ENCODE peak calls at places on chromosomes 13 and 19, in six cellular contexts. E, W, N, G, J and T are unnamed samples.

GRCh38 chr13:44106231-44107152 is 226.8 kb downstream of the LACC1 start:
- DNase-seq in E (no peak), W (no peak), N (no peak), G (peak; percentile 47), J (no peak), T (no peak)

GRCh38 chr19:48878219-48879024 is 6.2 kb downstream of the PPP1R15A start:
- DNase-seq in E (no peak), W (no peak), N (peak; percentile 41), G (no peak), J (peak; percentile 54), T (no peak)

GRCh38 chr13:90443268-90443667 is 904.2 kb upstream of the MIR17HG start:
- DNase-seq in E (no peak), W (no peak), N (peak; percentile 9), G (no peak), J (no peak), T (no peak)

GRCh38 chr19:48195106-48195830 is 24.8 kb downstream of the ZSWIM9 start:
- DNase-seq in E (no peak), W (no peak), N (no peak), G (no peak), J (no peak), T (no peak)

GRCh38 chr13:35791191-35791902 is 314.9 kb upstream of the MAB21L1 start:
- DNase-seq in E (no peak), W (no peak), N (peak; percentile 48), G (no peak), J (no peak), T (no peak)

GRCh38 chr19:19137556-19138109 is 645 bp downstream of the TMEM161A start:
- DNase-seq in E (no peak), W (peak; percentile 66), N (no peak), G (no peak), J (no peak), T (no peak)

GRCh38 chr13:29954082-29955043 is 103.9 kb upstream of the UBL3 start:
- DNase-seq in E (no peak), W (no peak), N (no peak), G (no peak), J (no peak), T (no peak)

GRCh38 chr13:36431204-36432105 is 840 bp upstream of the CCNA1 start:
- DNase-seq in E (no peak), W (no peak), N (no peak), G (no peak), J (no peak), T (peak; percentile 8)

GRCh38 chr19:43628646-43629326 is 9.4 kb upstream of the ZNF428 start:
- DNase-seq in E (no peak), W (no peak), N (no peak), G (no peak), J (no peak), T (no peak)

GRCh38 chr19:33447336-33448158 is 74.0 kb downstream of the CEBPG start:
- DNase-seq in E (peak; percentile 40), W (peak; percentile 38), N (no peak), G (no peak), J (no peak), T (no peak)

GRCh38 chr13:28958018-28958417 is 137.9 kb downstream of the MTUS2 start:
- DNase-seq in E (no peak), W (no peak), N (no peak), G (no peak), J (no peak), T (no peak)

GRCh38 chr19:38655148-38655824 is 7.8 kb downstream of the ACTN4 start:
- DNase-seq in E (no peak), W (no peak), N (peak; percentile 54), G (no peak), J (no peak), T (no peak)

GRCh38 chr19:8610041-8610927 is at the start of gene ADAMTS10:
- DNase-seq in E (no peak), W (no peak), N (peak; percentile 43), G (peak; percentile 45), J (peak; percentile 14), T (no peak)

GRCh38 chr19:51274037-51274370 is 23.1 kb downstream of the SIGLECL1 start:
- DNase-seq in E (no peak), W (no peak), N (no peak), G (no peak), J (no peak), T (no peak)

GRCh38 chr13:63551731-63552130 is 2136.1 kb upstream of the PCDH20 start:
- DNase-seq in E (no peak), W (no peak), N (no peak), G (no peak), J (no peak), T (no peak)

GRCh38 chr13:27775943-27776342 is 16.3 kb upstream of the GSX1 start:
- DNase-seq in E (no peak), W (no peak), N (no peak), G (no peak), J (no peak), T (no peak)

GRCh38 chr13:98978280-98978679 is 416 bp upstream of the DOCK9 start:
- DNase-seq in E (no peak), W (no peak), N (peak; percentile 90), G (no peak), J (peak; percentile 84), T (no peak)
- H3K27ac ChIP-seq in E (no peak overlapping the region), W (peak overlapping the region; percentile 37), N (no peak overlapping the region), G (peak overlapping the region; percentile 77), J (peak overlapping the region; percentile 91), T (peak overlapping the region; percentile 88)

DNA sequence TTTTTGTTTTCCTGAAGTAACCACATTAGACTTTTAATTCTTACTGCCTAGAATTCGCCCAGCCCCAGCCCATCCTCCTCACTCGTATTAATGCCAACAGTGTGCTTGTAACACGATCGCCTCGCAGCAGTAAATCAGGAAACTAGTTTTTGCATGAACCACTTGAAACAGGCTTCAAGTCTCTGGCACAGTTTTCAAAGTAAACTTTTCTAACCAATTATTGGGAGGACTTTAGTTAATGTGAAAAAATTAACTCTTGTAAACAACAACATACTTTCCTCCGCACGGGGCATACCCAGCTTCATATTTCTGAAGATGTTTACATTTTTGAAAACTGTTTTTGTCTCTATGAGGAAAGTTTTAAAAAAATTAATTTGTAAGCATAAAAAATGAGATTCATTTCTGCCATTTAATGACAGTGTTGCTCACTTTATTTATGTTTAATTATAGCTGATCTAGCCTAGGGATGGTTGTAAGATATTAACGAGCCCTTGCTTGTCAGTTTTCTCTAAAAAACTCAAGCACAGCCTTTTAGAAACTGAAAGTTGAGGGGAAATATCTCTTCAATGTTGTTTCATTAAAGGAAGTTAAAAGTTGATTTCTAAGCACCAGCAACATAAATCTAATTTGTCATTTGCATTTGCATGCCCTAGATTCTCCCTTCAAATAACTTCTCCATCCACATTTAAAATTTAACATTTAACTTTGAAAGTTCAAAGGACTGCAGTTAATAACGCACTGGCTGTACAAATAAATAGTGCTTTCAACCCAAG is 39.4 kb downstream of the TNFRSF19 start:
- DNase-seq in E (no peak), W (no peak), N (peak; percentile 77), G (peak; percentile 57), J (peak; percentile 56), T (no peak)
- H3K27ac ChIP-seq in E (peak overlapping the region; percentile 14), W (no peak overlapping the region), N (peak overlapping the region; percentile 77), G (peak overlapping the region; percentile 78), J (peak overlapping the region; percentile 71), T (no peak overlapping the region)

DNA sequence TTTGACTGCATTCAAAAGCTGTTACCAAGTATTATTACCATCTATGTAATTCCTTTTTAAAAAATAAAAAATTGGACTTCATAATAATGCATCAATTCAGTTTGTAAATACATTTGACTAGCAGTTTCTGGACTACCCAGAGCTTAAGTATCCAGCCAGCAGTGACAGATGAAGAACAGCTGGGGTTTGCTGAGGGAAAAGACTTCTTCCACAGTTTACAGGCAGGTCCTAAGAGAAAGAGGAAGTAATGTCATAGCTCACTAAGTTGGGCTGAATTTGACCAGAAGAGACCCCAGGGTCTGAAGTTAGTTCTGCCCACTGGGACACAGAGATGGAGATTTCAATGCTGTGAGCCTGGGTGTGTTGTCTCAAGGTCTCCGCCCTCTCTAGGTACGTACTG is 96.4 kb downstream of the MBNL2 start:
- DNase-seq in E (no peak), W (no peak), N (peak; percentile 34), G (no peak), J (no peak), T (no peak)
- H3K27ac ChIP-seq in E (no peak overlapping the region), W (peak overlapping the region; percentile 81), N (peak overlapping the region; percentile 49), G (no peak overlapping the region), J (no peak overlapping the region), T (peak overlapping the region; percentile 63)

GRCh38 chr13:98080280-98080679 is 62.6 kb upstream of the FARP1 start:
- DNase-seq in E (no peak), W (no peak), N (no peak), G (no peak), J (no peak), T (no peak)

GRCh38 chr13:98089826-98090225 is 53.1 kb upstream of the FARP1 start:
- DNase-seq in E (no peak), W (no peak), N (peak; percentile 47), G (no peak), J (no peak), T (no peak)

GRCh38 chr13:98083507-98083906 is 59.4 kb upstream of the FARP1 start:
- DNase-seq in E (no peak), W (no peak), N (peak; percentile 98), G (no peak), J (peak; percentile 90), T (no peak)

GRCh38 chr13:98089246-98089645 is 53.6 kb upstream of the FARP1 start:
- DNase-seq in E (no peak), W (no peak), N (peak; percentile 76), G (no peak), J (peak; percentile 68), T (no peak)

DNA sequence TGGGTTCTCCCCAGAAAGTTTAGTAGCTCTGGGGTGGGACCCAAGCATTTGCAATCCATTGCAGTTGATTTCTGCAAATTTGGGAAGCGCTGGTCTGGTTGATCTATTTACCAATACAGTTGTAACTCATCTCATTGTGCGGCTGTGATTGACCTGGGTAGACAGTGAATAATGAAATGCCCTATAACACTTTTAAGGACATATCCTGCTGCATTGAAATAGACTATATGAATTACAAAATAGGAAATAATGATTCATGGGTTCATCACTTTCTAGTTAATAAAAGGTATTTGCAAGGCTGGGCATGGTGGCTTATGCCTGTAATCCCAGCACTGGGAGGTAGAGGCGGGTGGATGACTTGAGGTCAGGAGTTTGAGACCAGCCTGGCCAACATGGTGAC is 59.0 kb upstream of the FARP1 start:
- DNase-seq in E (no peak), W (no peak), N (peak; percentile 15), G (no peak), J (no peak), T (no peak)
- H3K27ac ChIP-seq in E (no peak overlapping the region), W (no peak overlapping the region), N (peak overlapping the region; percentile 2), G (no peak overlapping the region), J (peak overlapping the region; percentile 59), T (no peak overlapping the region)